ENCODE peak calls at places on chromosomes 11 and 22, in four cellular contexts. C is heart left ventricle, S is endothelial cell of umbilical vein, T is right lobe of liver. H is an unnamed sample.

GRCh38 chr11:72321381-72321996 is 77.5 kb upstream of the PHOX2A start:
- DNase-seq in C (no peak), S (peak), T (no peak), H (no peak)

GRCh38 chr11:88300888-88301477 is 36.6 kb downstream of the CTSC start:
- DNase-seq in S (no peak), C (no peak), T (no peak), H (no peak)

GRCh38 chr11:46315033-46315738 is 32.1 kb upstream of the DGKZ start:
- DNase-seq in S (peak), C (peak), T (no peak), H (peak)

GRCh38 chr11:113286509-113287497 is 27.6 kb upstream of the TTC12 start:
- DNase-seq in S (no peak), C (no peak), T (no peak), H (no peak)

GRCh38 chr11:71060358-71060757 is 192.0 kb downstream of the SHANK2 start:
- DNase-seq in C (no peak), S (no peak), T (no peak), H (no peak)

GRCh38 chr11:3855808-3856491 is 486 bp downstream of the STIM1 start:
- DNase-seq in C (peak), S (peak), T (peak), H (peak)

GRCh38 chr11:103164093-103164796 is 55.0 kb downstream of the DYNC2H1 start:
- DNase-seq in C (no peak), S (no peak), T (no peak), H (no peak)

GRCh38 chr11:119320593-119321524 is 3.9 kb upstream of the MCAM start:
- DNase-seq in C (peak), S (peak), T (peak), H (peak)

GRCh38 chr11:96242971-96243647 is 99.9 kb downstream of the MAML2 start:
- DNase-seq in T (peak), S (peak), C (peak), H (peak)
- TF ChIP-seq POLR2A in T (no peak), S (peak), C (no peak), H (peak)

GRCh38 chr22:42301742-42302102 is 31.3 kb upstream of the TCF20 start:
- DNase-seq in T (no peak), S (no peak), C (no peak), H (no peak)

GRCh38 chr22:42301072-42301741 is 30.8 kb upstream of the TCF20 start:
- DNase-seq in S (no peak), C (no peak), T (no peak), H (no peak)

GRCh38 chr22:42298746-42299145 is 28.3 kb upstream of the TCF20 start:
- DNase-seq in S (no peak), C (no peak), T (no peak), H (no peak)

GRCh38 chr22:42299586-42300285 is 29.3 kb upstream of the TCF20 start:
- DNase-seq in S (no peak), C (no peak), T (no peak), H (no peak)

DNA sequence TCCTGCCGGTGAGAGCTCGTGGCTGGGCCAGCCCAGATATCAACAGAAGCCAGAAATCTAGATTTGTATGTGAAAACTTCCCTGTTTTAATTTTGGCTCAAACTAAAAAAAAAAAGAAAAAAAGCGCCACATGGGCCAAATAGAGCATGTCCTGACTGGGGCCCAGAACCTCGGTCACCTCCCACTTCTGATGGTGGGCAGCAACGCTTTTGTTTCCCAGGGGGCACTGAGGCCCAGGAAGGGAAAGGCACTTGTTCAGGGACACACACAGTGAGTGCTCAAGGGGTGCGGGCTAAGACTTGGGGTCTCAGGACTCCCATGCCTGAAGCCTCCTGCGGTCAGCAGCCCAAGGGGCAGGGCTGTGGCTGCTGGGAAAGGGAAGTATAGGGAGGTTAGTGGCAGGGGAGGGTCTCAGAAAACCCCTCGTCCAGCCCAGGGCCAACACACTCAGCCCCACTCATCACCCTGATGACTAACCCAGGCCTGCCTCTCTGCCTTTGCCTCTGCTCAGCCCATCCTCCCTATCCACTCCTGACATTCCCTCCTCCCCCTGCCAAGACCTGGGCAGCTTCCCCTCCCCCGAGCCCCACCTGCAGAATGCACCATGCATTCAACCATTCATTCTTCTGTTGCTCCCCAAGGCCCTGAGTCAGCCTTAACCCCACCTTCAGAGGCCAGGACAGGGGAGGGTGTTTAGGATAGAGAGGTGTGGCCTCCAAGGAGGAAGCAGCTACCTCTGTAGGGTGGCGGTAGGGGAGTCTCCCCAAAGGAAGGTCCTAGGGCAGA is 30.0 kb upstream of the TCF20 start:
- DNase-seq in T (no peak), S (no peak), C (no peak), H (no peak)
- H3K4me3 ChIP-seq in T (no peak), S (no peak), C (peak), H (no peak)

DNA sequence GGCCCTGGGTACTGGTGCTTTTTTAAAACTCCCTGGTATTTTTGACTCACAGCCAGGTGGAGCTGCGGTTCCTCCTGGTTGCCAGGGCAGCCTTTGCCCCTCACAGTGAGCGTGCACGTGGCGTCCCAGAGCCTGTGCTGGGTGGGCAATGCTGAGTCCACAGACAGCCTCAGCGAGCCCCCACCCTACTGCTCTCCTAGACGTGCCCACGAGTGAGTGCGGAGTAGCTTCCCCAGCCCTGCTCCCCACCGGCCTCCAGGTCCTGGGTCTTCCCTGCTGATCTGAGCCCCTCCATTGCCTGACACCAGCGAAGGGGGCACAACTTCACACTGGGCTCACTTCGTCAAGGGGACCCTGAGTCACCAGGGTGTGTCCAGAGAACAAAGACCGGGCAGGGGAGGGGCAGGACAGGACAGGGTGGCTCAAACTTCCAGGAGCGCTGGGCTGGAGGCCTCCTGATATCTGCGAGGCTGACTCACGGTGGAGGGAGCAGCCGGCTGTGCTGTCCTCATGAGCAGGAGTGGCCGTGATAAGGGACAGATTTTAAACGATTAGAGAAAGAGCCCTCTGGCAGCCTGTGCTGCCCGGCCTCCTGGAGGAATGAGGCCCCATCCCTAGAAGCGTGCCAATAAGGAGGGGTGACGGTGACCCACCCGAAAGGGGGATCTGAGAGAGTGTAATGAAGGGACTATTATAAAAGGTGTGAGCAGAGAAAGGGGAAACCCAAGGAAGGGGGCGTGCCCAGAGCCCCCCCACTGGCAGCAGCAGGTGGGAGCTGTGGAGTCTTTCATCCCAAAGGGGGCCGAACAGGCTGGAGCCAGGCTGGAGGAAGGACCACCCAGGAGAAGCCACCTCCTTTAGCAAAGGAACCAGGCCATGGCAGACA is 129.3 kb upstream of the FGF3 start:
- DNase-seq in T (peak), S (no peak), C (peak), H (no peak)
- TF ChIP-seq POLR2A in T (no peak), S (no peak), C (no peak), H (no peak)

GRCh38 chr11:57341250-57341808 is 3.2 kb downstream of the P2RX3 start:
- DNase-seq in S (no peak), C (no peak), T (no peak), H (no peak)
- H3K4me3 ChIP-seq in S (no peak), C (no peak), T (no peak), H (no peak)

GRCh38 chr11:910589-911030 is at the start of gene CHID1:
- DNase-seq in S (peak), C (peak), T (peak), H (peak)
- TF ChIP-seq POLR2A in S (peak), C (no peak), T (no peak), H (peak)

GRCh38 chr11:2777871-2778629 is 78.3 kb upstream of the KCNQ1OT1 start:
- DNase-seq in T (peak), S (no peak), C (peak), H (peak)
- H3K4me3 ChIP-seq in T (no peak), S (no peak), C (no peak), H (no peak)

H was measured in ovary.